ENCODE peak calls at places on chromosomes 2 and 18, in seven cellular contexts. L is AG04449, F is kidney epithelial cell, P is DND-41, K is heart right ventricle, B is WTC11, S is upper lobe of right lung. A is an unnamed sample.

GRCh38 chr2:148642891-148643416 is 1.6 kb upstream of the EPC2 start:
- DNase-seq in K (peak), S (no peak), L (no peak), F (peak), B (no peak), P (no peak), A (no peak)

GRCh38 chr2:32246911-32247310 is 17.8 kb downstream of the NLRC4 start:
- DNase-seq in F (no peak), P (no peak), L (no peak), K (no peak), S (no peak), B (no peak), A (no peak)

GRCh38 chr2:88170472-88170892 is 336 bp downstream of the THNSL2 start:
- DNase-seq in P (no peak), L (no peak), K (peak), S (no peak), F (no peak), B (peak), A (no peak)

GRCh38 chr18:26252411-26252810 is 26.2 kb downstream of the TAF4B start:
- DNase-seq in L (no peak), P (no peak), K (no peak), S (no peak), F (no peak), B (no peak), A (no peak)

GRCh38 chr18:9631814-9632496 is 17.6 kb upstream of the PPP4R1 start:
- DNase-seq in K (no peak), F (peak), L (peak), S (no peak), P (no peak), B (no peak), A (no peak)

GRCh38 chr18:5294618-5295230 is 802 bp downstream of the ZBTB14 start:
- DNase-seq in P (peak), K (peak), B (peak), L (peak), F (no peak), S (peak), A (peak)

GRCh38 chr18:57811477-57812125 is 8.5 kb upstream of the ATP8B1 start:
- DNase-seq in B (no peak), S (no peak), K (no peak), L (no peak), F (no peak), P (no peak), A (no peak)

GRCh38 chr2:70930371-70931329 is 5.0 kb upstream of the ATP6V1B1 start:
- DNase-seq in S (no peak), F (no peak), K (peak), L (no peak), P (no peak), B (no peak), A (no peak)

GRCh38 chr2:46257476-46257875 is 39.7 kb upstream of the EPAS1 start:
- DNase-seq in F (no peak), S (no peak), K (peak), P (no peak), B (no peak), L (no peak), A (no peak)

GRCh38 chr2:241317391-241317790 is 1.7 kb downstream of the SEPTIN2 start:
- DNase-seq in K (no peak), F (no peak), L (no peak), B (no peak), S (no peak), P (no peak), A (no peak)

GRCh38 chr2:65351948-65352595 is 80.3 kb downstream of the SPRED2 start:
- DNase-seq in S (no peak), K (no peak), F (no peak), L (no peak), B (no peak), P (no peak), A (no peak)

GRCh38 chr2:88136817-88137216 is 9.0 kb upstream of the FABP1 start:
- DNase-seq in F (no peak), B (no peak), K (no peak), L (no peak), S (no peak), P (no peak), A (no peak)

GRCh38 chr2:21754164-21754788 is 630.5 kb downstream of the TDRD15 start:
- DNase-seq in F (no peak), S (no peak), L (no peak), P (no peak), K (peak), B (peak), A (peak)

GRCh38 chr18:9323750-9324445 is 10.7 kb upstream of the TWSG1 start:
- DNase-seq in S (no peak), L (peak), K (no peak), P (no peak), B (no peak), F (no peak), A (no peak)

GRCh38 chr18:61619783-61620182 is 273.0 kb downstream of the RNF152 start:
- DNase-seq in L (no peak), S (no peak), P (no peak), K (no peak), B (no peak), F (no peak), A (no peak)

GRCh38 chr2:72887032-72887835 is at the start of gene SPR:
- DNase-seq in F (no peak), B (peak), P (no peak), L (no peak), S (peak), K (peak), A (peak)

GRCh38 chr18:5295231-5295920 is at the start of gene ZBTB14:
- DNase-seq in K (peak), L (no peak), B (peak), S (peak), F (no peak), P (peak), A (peak)

GRCh38 chr2:9627310-9627709 is 3.5 kb downstream of the YWHAQ start:
- DNase-seq in K (no peak), F (no peak), S (no peak), P (no peak), B (no peak), L (no peak), A (no peak)

GRCh38 chr18:37322497-37323035 is 243.0 kb downstream of the CELF4 start:
- DNase-seq in F (no peak), L (no peak), P (peak), B (peak), K (peak), S (no peak), A (peak)

GRCh38 chr2:26584191-26584590 is 57.0 kb downstream of the CIB4 start:
- DNase-seq in F (no peak), L (no peak), P (no peak), S (peak), K (no peak), B (peak), A (peak)

GRCh38 chr2:189658281-189658680 is 3.0 kb upstream of the ASNSD1 start:
- DNase-seq in K (no peak), P (peak), B (no peak), S (no peak), F (no peak), L (no peak), A (no peak)

GRCh38 chr2:66525609-66526008 is 90.7 kb downstream of the MEIS1 start:
- DNase-seq in B (no peak), L (no peak), P (no peak), F (no peak), S (no peak), K (no peak), A (no peak)

GRCh38 chr2:212549463-212549862 is 10.9 kb upstream of the ERBB4 start:
- DNase-seq in P (no peak), K (no peak), S (no peak), F (no peak), L (no peak), B (no peak), A (no peak)

GRCh38 chr2:161415041-161415440 is 1.1 kb upstream of the TBR1 start:
- DNase-seq in F (no peak), S (no peak), K (no peak), B (peak), P (no peak), L (no peak), A (peak)

GRCh38 chr2:11766016-11766415 is 19.6 kb downstream of the LPIN1 start:
- DNase-seq in B (no peak), F (no peak), P (no peak), L (no peak), K (no peak), S (no peak), A (no peak)

GRCh38 chr18:66511810-66512209 is 92.1 kb downstream of the CDH19 start:
- DNase-seq in L (no peak), K (no peak), F (peak), P (no peak), S (no peak), B (no peak), A (no peak)

GRCh38 chr2:133812826-133813617 is 244.8 kb upstream of the NCKAP5 start:
- DNase-seq in B (no peak), F (peak), S (no peak), P (no peak), K (no peak), L (no peak), A (no peak)

GRCh38 chr18:73752965-73753364 is 394.7 kb downstream of the FBXO15 start:
- DNase-seq in P (no peak), B (no peak), K (no peak), F (no peak), L (no peak), S (no peak), A (no peak)

GRCh38 chr2:8570637-8571036 is 111.2 kb upstream of the ID2 start:
- DNase-seq in P (no peak), S (no peak), F (no peak), L (no peak), B (no peak), K (no peak), A (no peak)

GRCh38 chr2:207467716-207468347 is 61.9 kb upstream of the CREB1 start:
- DNase-seq in S (no peak), L (no peak), F (no peak), P (no peak), B (no peak), K (no peak), A (no peak)

GRCh38 chr2:66390811-66391210 is 44.1 kb upstream of the MEIS1 start:
- DNase-seq in P (no peak), F (no peak), S (no peak), L (no peak), K (no peak), B (no peak), A (no peak)

GRCh38 chr2:68086166-68086565 is 23.4 kb upstream of the C1D start:
- DNase-seq in B (no peak), F (no peak), K (no peak), L (no peak), P (no peak), S (no peak), A (no peak)

GRCh38 chr2:31383471-31384153 is 30.9 kb downstream of the XDH start:
- DNase-seq in P (no peak), K (no peak), F (no peak), B (no peak), L (peak), S (no peak), A (no peak)

GRCh38 chr2:150154308-150154797 is 333.1 kb downstream of the RND3 start:
- DNase-seq in B (no peak), K (no peak), P (no peak), L (no peak), F (no peak), S (no peak), A (no peak)

DNA sequence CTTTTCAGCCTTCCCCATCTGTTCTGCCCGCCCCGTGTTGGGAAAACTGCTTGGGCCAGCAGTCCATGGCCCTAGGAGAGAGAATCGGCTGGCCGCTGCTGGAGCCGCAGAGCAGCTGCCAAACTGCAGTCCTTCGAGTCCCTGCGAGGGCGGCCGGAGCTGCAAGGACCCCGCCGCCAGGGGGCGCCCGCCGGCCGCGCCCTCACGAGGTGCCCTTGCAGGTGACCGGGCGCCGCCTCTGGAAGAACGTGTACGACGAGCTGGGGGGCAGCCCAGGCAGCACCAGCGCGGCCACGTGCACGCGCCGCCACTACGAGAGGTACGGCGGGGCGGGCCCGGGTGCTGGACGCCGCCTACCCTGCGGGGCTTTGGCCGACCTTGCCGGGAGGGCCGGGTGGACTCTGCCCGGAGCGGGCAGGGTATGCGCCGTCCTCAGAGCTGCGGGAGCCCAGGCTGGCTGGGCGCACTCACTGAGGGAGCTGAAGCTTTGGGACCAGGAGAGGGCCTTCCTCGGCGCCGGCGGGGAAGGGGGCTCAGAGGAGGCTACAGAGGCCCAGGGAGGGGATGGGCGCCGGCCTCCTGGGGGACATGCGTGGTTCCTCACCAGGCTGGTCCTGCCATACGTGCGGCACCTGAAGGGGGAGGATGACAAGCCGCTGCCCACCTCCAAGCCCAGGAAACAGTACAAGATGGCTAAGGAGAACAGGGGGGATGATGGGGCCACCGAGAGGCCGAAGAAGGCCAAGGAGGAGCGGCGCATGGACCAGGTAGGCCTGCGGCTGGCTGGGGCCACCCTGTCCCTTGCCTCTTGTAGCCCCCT is 13.6 kb downstream of the ARID5A start:
- DNase-seq in L (no peak), P (no peak), S (peak), F (no peak), K (no peak), B (peak), A (peak)
- TF ChIP-seq CTCF in L (peak), P (no peak), S (peak), F (no peak), K (peak), B (peak), A (peak)

DNA sequence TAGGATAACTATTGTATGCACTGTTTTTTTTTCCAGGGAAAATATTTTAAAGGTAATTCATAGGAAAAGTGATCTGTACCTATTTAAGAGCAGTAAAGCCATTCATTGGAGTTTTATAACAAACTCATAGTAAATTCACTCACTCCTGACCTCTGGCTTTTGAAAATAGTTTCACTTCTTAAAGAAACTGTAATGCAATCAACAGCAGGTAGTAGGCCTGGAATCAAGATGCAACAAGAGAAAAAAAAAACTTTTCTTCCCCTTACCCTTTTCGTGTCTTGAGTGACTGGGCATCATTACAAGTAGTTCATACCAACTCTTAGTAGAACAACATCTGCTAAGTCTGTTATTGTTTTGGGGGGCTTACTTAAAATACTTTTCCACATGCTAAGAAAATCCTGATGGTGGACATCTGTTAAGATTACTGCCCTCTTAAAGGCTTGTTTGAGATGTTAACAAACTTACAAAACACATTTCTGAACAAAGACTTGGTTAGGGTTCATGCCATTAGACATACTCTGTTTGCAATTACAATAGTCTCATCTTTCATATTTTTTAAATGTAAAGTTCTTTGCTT is 164.2 kb upstream of the FOSL2 start:
- DNase-seq in B (no peak), P (no peak), K (no peak), F (no peak), S (no peak), L (no peak), A (no peak)
- TF ChIP-seq CTCF in B (no peak), P (peak), K (peak), F (peak), S (no peak), L (no peak), A (no peak)

DNA sequence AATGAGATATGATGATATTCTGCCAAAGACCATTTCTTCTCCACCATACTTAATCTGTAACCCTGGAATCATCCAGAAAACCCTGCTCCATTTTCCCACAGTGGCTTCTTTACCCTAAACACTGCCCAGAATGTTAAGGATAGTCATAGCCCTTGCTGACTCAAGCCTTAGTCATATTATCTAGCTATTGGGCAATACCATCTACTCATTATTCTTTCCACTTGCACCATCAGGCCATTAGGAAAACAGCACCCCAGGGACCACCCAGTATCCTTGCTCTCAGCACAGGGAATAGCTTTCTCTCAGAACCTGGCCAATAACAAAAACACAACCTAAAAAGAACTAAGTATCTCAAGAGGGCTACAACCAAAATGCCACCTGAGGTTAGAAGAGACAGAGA is 445.7 kb upstream of the SLC14A2 start:
- DNase-seq in K (no peak), S (no peak), P (no peak), F (peak), L (peak), B (no peak), A (no peak)
- TF ChIP-seq CTCF in K (no peak), S (no peak), P (no peak), F (no peak), L (no peak), B (no peak), A (no peak)

DNA sequence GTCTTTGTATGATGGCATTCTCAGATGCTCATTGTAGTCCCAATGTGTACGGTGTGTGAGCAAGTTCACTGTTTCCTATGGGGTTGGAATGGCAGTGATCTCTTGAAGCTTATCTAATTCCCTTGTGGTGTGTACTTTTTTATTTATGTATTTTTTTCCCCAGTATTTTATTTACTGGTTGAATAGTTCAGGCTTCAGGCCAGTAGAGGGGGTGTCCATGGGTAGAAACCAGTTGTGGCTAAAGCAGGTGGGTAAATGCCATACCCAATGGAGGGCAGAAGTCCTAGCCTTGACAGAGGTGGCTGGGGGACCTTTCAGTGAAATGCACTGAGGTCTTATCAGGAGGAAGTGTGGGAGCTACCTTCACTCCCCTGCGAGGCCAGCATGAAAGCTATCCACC is 351.4 kb upstream of the CWC22 start:
- DNase-seq in F (no peak), S (no peak), B (no peak), P (no peak), L (no peak), K (no peak), A (no peak)
- TF ChIP-seq CTCF in F (no peak), S (no peak), B (no peak), P (no peak), L (no peak), K (no peak), A (no peak)

A was measured in WERI-Rb-1.